ENCODE peak calls at places on chromosomes 13 and 19, in eight cellular contexts. One of them, this sample, is unnamed.

GRCh38 chr19:7932930-7933300 is 7.0 kb upstream of the CTXN1 start:
- DNase-seq in tibial nerve: no peak
- DNase-seq in IMR-90: no peak
- DNase-seq in HCT116: no peak
- DNase-seq in cardiac muscle cell: no peak
- DNase-seq in bronchial epithelial cell: no peak
- DNase-seq in fibroblast of lung: no peak
- DNase-seq in GM23338: no peak
- DNase-seq in this sample: peak; percentile 30

GRCh38 chr19:4174212-4174894 is 8.0 kb downstream of the SIRT6 start:
- DNase-seq in tibial nerve: no peak
- DNase-seq in IMR-90: no peak
- DNase-seq in HCT116: no peak
- DNase-seq in cardiac muscle cell: no peak
- DNase-seq in bronchial epithelial cell: no peak
- DNase-seq in fibroblast of lung: no peak
- DNase-seq in GM23338: no peak
- DNase-seq in this sample: no peak

GRCh38 chr19:3575949-3576673 is 3.4 kb downstream of the HMG20B start:
- DNase-seq in tibial nerve: no peak
- DNase-seq in IMR-90: no peak
- DNase-seq in HCT116: no peak
- DNase-seq in cardiac muscle cell: no peak
- DNase-seq in bronchial epithelial cell: no peak
- DNase-seq in fibroblast of lung: no peak
- DNase-seq in GM23338: no peak
- DNase-seq in this sample: peak; percentile 49

GRCh38 chr13:57629821-57630235 is 1.7 kb upstream of the PCDH17 start:
- DNase-seq in tibial nerve: no peak
- DNase-seq in IMR-90: peak; percentile 42
- DNase-seq in HCT116: no peak
- DNase-seq in cardiac muscle cell: peak; percentile 84
- DNase-seq in bronchial epithelial cell: peak; percentile 63
- DNase-seq in fibroblast of lung: peak; percentile 93
- DNase-seq in GM23338: peak; percentile 99
- DNase-seq in this sample: peak; percentile 96

GRCh38 chr19:16920816-16921529 is 32.2 kb downstream of the F2RL3 start:
- DNase-seq in tibial nerve: no peak
- DNase-seq in IMR-90: peak; percentile 88
- DNase-seq in HCT116: peak; percentile 42
- DNase-seq in cardiac muscle cell: peak; percentile 85
- DNase-seq in bronchial epithelial cell: peak; percentile 91
- DNase-seq in fibroblast of lung: peak; percentile 90
- DNase-seq in GM23338: no peak
- DNase-seq in this sample: peak; percentile 38

GRCh38 chr13:41398494-41399190 is 58.7 kb upstream of the RGCC start:
- DNase-seq in tibial nerve: no peak
- DNase-seq in IMR-90: no peak
- DNase-seq in HCT116: no peak
- DNase-seq in cardiac muscle cell: no peak
- DNase-seq in bronchial epithelial cell: no peak
- DNase-seq in fibroblast of lung: no peak
- DNase-seq in GM23338: no peak
- DNase-seq in this sample: no peak

GRCh38 chr19:21434967-21435544 is 38.1 kb downstream of the ZNF493 start:
- DNase-seq in tibial nerve: no peak
- DNase-seq in IMR-90: no peak
- DNase-seq in HCT116: no peak
- DNase-seq in cardiac muscle cell: no peak
- DNase-seq in bronchial epithelial cell: no peak
- DNase-seq in fibroblast of lung: no peak
- DNase-seq in GM23338: peak; percentile 20
- DNase-seq in this sample: no peak

GRCh38 chr13:23866420-23867026 is 22.7 kb downstream of the MIPEP start:
- DNase-seq in tibial nerve: no peak
- DNase-seq in IMR-90: peak; percentile 15
- DNase-seq in HCT116: no peak
- DNase-seq in cardiac muscle cell: no peak
- DNase-seq in bronchial epithelial cell: no peak
- DNase-seq in fibroblast of lung: peak; percentile 15
- DNase-seq in GM23338: no peak
- DNase-seq in this sample: no peak

GRCh38 chr19:10112895-10113591 is 1.6 kb downstream of the P2RY11 start:
- DNase-seq in tibial nerve: no peak
- DNase-seq in IMR-90: no peak
- DNase-seq in HCT116: no peak
- DNase-seq in cardiac muscle cell: peak; percentile 56
- DNase-seq in bronchial epithelial cell: peak; percentile 35
- DNase-seq in fibroblast of lung: peak; percentile 23
- DNase-seq in GM23338: peak; percentile 89
- DNase-seq in this sample: peak; percentile 94

GRCh38 chr13:98906746-98907502 is 70.9 kb downstream of the DOCK9 start:
- DNase-seq in tibial nerve: no peak
- DNase-seq in IMR-90: no peak
- DNase-seq in HCT116: no peak
- DNase-seq in cardiac muscle cell: no peak
- DNase-seq in bronchial epithelial cell: no peak
- DNase-seq in fibroblast of lung: no peak
- DNase-seq in GM23338: no peak
- DNase-seq in this sample: no peak

GRCh38 chr13:56700324-56700723 is 440.4 kb upstream of the PRR20A start:
- DNase-seq in tibial nerve: no peak
- DNase-seq in IMR-90: no peak
- DNase-seq in HCT116: no peak
- DNase-seq in cardiac muscle cell: peak; percentile 41
- DNase-seq in bronchial epithelial cell: no peak
- DNase-seq in fibroblast of lung: no peak
- DNase-seq in GM23338: no peak
- DNase-seq in this sample: no peak

GRCh38 chr19:57363734-57364181 is 407 bp downstream of the TRAPPC2B start:
- DNase-seq in tibial nerve: no peak
- DNase-seq in IMR-90: peak; percentile 12
- DNase-seq in HCT116: no peak
- DNase-seq in cardiac muscle cell: peak; percentile 20
- DNase-seq in bronchial epithelial cell: no peak
- DNase-seq in fibroblast of lung: peak; percentile 12
- DNase-seq in GM23338: peak; percentile 15
- DNase-seq in this sample: no peak

GRCh38 chr13:107866007-107866665 is 349.2 kb downstream of the LIG4 start:
- DNase-seq in tibial nerve: no peak
- DNase-seq in IMR-90: peak; percentile 34
- DNase-seq in HCT116: no peak
- DNase-seq in cardiac muscle cell: peak; percentile 51
- DNase-seq in bronchial epithelial cell: no peak
- DNase-seq in fibroblast of lung: peak; percentile 62
- DNase-seq in GM23338: peak; percentile 63
- DNase-seq in this sample: peak; percentile 66

GRCh38 chr13:106187092-106187491 is 348.4 kb downstream of the EFNB2 start:
- DNase-seq in tibial nerve: no peak
- DNase-seq in IMR-90: no peak
- DNase-seq in HCT116: no peak
- DNase-seq in cardiac muscle cell: no peak
- DNase-seq in bronchial epithelial cell: no peak
- DNase-seq in fibroblast of lung: peak; percentile 46
- DNase-seq in GM23338: no peak
- DNase-seq in this sample: no peak

GRCh38 chr13:23714672-23715071 is 144.5 kb downstream of the TNFRSF19 start:
- DNase-seq in tibial nerve: no peak
- DNase-seq in IMR-90: no peak
- DNase-seq in HCT116: no peak
- DNase-seq in cardiac muscle cell: no peak
- DNase-seq in bronchial epithelial cell: no peak
- DNase-seq in fibroblast of lung: no peak
- DNase-seq in GM23338: no peak
- DNase-seq in this sample: no peak

GRCh38 chr13:113559901-113560644 is 24.5 kb upstream of the TFDP1 start:
- DNase-seq in tibial nerve: no peak
- DNase-seq in IMR-90: no peak
- DNase-seq in HCT116: no peak
- DNase-seq in cardiac muscle cell: no peak
- DNase-seq in bronchial epithelial cell: no peak
- DNase-seq in fibroblast of lung: no peak
- DNase-seq in GM23338: no peak
- DNase-seq in this sample: peak; percentile 26

GRCh38 chr13:97072297-97072696 is 78.0 kb upstream of the OXGR1 start:
- DNase-seq in tibial nerve: no peak
- DNase-seq in IMR-90: no peak
- DNase-seq in HCT116: no peak
- DNase-seq in cardiac muscle cell: no peak
- DNase-seq in bronchial epithelial cell: no peak
- DNase-seq in fibroblast of lung: no peak
- DNase-seq in GM23338: no peak
- DNase-seq in this sample: no peak

GRCh38 chr13:45966715-45967114 is 85.8 kb downstream of the ZC3H13 start:
- DNase-seq in tibial nerve: no peak
- DNase-seq in IMR-90: no peak
- DNase-seq in HCT116: no peak
- DNase-seq in cardiac muscle cell: no peak
- DNase-seq in bronchial epithelial cell: no peak
- DNase-seq in fibroblast of lung: no peak
- DNase-seq in GM23338: no peak
- DNase-seq in this sample: no peak
- H3K36me3 ChIP-seq in tibial nerve: no peaks in the 10 kb centered on the region
- H3K36me3 ChIP-seq in IMR-90: peaks cover 26% of the 10 kb centered on the region
- H3K36me3 ChIP-seq in HCT116: peaks cover 45% of the 10 kb centered on the region
- H3K36me3 ChIP-seq in cardiac muscle cell: peaks cover 62% of the 10 kb centered on the region
- H3K36me3 ChIP-seq in bronchial epithelial cell: peaks cover 14% of the 10 kb centered on the region
- H3K36me3 ChIP-seq in fibroblast of lung: peaks cover 8% of the 10 kb centered on the region
- H3K36me3 ChIP-seq in GM23338: peaks cover 55% of the 10 kb centered on the region
- H3K36me3 ChIP-seq in this sample: peaks cover 16% of the 10 kb centered on the region

DNA sequence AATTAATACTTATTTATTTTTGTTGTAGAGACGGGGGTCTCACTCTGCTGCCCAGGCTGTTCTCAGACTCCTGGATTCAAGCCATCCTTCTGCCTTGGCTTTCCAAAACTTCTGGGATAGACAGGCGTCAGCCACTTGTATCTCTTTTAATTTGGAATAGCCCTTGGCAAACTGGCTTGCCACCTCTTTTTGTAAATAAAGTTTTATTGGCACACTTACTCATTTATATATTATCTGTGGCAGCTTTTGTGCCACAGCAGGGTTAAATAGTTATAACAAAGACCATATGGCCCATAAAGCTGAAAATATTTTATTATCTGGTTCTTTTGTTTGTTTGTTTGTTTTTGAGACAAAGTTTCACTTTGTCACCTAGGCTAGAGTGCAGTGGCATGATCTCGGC is 30.5 kb downstream of the BBC3 start:
- DNase-seq in tibial nerve: no peak
- DNase-seq in IMR-90: no peak
- DNase-seq in HCT116: no peak
- DNase-seq in cardiac muscle cell: no peak
- DNase-seq in bronchial epithelial cell: no peak
- DNase-seq in fibroblast of lung: no peak
- DNase-seq in GM23338: no peak
- DNase-seq in this sample: no peak
- H3K4me3 ChIP-seq in tibial nerve: no peak overlapping the region
- H3K4me3 ChIP-seq in IMR-90: no peak overlapping the region
- H3K4me3 ChIP-seq in HCT116: no peak overlapping the region
- H3K4me3 ChIP-seq in cardiac muscle cell: no peak overlapping the region
- H3K4me3 ChIP-seq in bronchial epithelial cell: no peak overlapping the region
- H3K4me3 ChIP-seq in fibroblast of lung: no peak overlapping the region
- H3K4me3 ChIP-seq in GM23338: no peak overlapping the region
- H3K4me3 ChIP-seq in this sample: no peak overlapping the region

GRCh38 chr19:33302175-33302973 is at the start of gene CEBPA:
- DNase-seq in tibial nerve: peak; percentile 53
- DNase-seq in IMR-90: peak; percentile 72
- DNase-seq in HCT116: peak; percentile 70
- DNase-seq in cardiac muscle cell: peak; percentile 85
- DNase-seq in bronchial epithelial cell: peak; percentile 59
- DNase-seq in fibroblast of lung: peak; percentile 74
- DNase-seq in GM23338: peak; percentile 91
- DNase-seq in this sample: peak; percentile 97
- H3K27me3 ChIP-seq in tibial nerve: no peaks in the 10 kb centered on the region
- H3K27me3 ChIP-seq in IMR-90: peaks cover 66% of the 10 kb centered on the region
- H3K27me3 ChIP-seq in HCT116: no peaks in the 10 kb centered on the region
- H3K27me3 ChIP-seq in cardiac muscle cell: peaks cover 33% of the 10 kb centered on the region
- H3K27me3 ChIP-seq in bronchial epithelial cell: no peaks in the 10 kb centered on the region
- H3K27me3 ChIP-seq in fibroblast of lung: peaks cover 42% of the 10 kb centered on the region
- H3K27me3 ChIP-seq in GM23338: peaks cover 51% of the 10 kb centered on the region
- H3K27me3 ChIP-seq in this sample: peaks cover 44% of the 10 kb centered on the region

GRCh38 chr13:79361299-79361698 is 44.8 kb downstream of the RBM26 start:
- DNase-seq in tibial nerve: no peak
- DNase-seq in IMR-90: no peak
- DNase-seq in HCT116: no peak
- DNase-seq in cardiac muscle cell: no peak
- DNase-seq in bronchial epithelial cell: peak; percentile 42
- DNase-seq in fibroblast of lung: no peak
- DNase-seq in GM23338: no peak
- DNase-seq in this sample: no peak
- H3K36me3 ChIP-seq in tibial nerve: no peaks in the 10 kb centered on the region
- H3K36me3 ChIP-seq in IMR-90: peaks cover 17% of the 10 kb centered on the region
- H3K36me3 ChIP-seq in HCT116: peaks cover 39% of the 10 kb centered on the region
- H3K36me3 ChIP-seq in cardiac muscle cell: peaks cover 54% of the 10 kb centered on the region
- H3K36me3 ChIP-seq in bronchial epithelial cell: peaks cover 8% of the 10 kb centered on the region
- H3K36me3 ChIP-seq in fibroblast of lung: peaks cover 2% of the 10 kb centered on the region
- H3K36me3 ChIP-seq in GM23338: peaks cover 27% of the 10 kb centered on the region
- H3K36me3 ChIP-seq in this sample: peaks cover 12% of the 10 kb centered on the region

GRCh38 chr13:46675016-46675415 is 121.9 kb downstream of the ESD start:
- DNase-seq in tibial nerve: no peak
- DNase-seq in IMR-90: no peak
- DNase-seq in HCT116: no peak
- DNase-seq in cardiac muscle cell: no peak
- DNase-seq in bronchial epithelial cell: no peak
- DNase-seq in fibroblast of lung: no peak
- DNase-seq in GM23338: no peak
- DNase-seq in this sample: no peak

GRCh38 chr13:46676378-46676725 is 120.6 kb downstream of the ESD start:
- DNase-seq in tibial nerve: no peak
- DNase-seq in IMR-90: no peak
- DNase-seq in HCT116: no peak
- DNase-seq in cardiac muscle cell: no peak
- DNase-seq in bronchial epithelial cell: peak; percentile 61
- DNase-seq in fibroblast of lung: no peak
- DNase-seq in GM23338: no peak
- DNase-seq in this sample: no peak

GRCh38 chr13:46683879-46684278 is 113.1 kb downstream of the ESD start:
- DNase-seq in tibial nerve: no peak
- DNase-seq in IMR-90: peak; percentile 46
- DNase-seq in HCT116: no peak
- DNase-seq in cardiac muscle cell: no peak
- DNase-seq in bronchial epithelial cell: no peak
- DNase-seq in fibroblast of lung: peak; percentile 35
- DNase-seq in GM23338: no peak
- DNase-seq in this sample: no peak

GRCh38 chr13:46682015-46682414 is 114.9 kb downstream of the ESD start:
- DNase-seq in tibial nerve: no peak
- DNase-seq in IMR-90: no peak
- DNase-seq in HCT116: no peak
- DNase-seq in cardiac muscle cell: no peak
- DNase-seq in bronchial epithelial cell: no peak
- DNase-seq in fibroblast of lung: no peak
- DNase-seq in GM23338: no peak
- DNase-seq in this sample: no peak

GRCh38 chr13:46679369-46680180 is 117.4 kb downstream of the ESD start:
- DNase-seq in tibial nerve: no peak
- DNase-seq in IMR-90: peak; percentile 70
- DNase-seq in HCT116: no peak
- DNase-seq in cardiac muscle cell: peak; percentile 71
- DNase-seq in bronchial epithelial cell: no peak
- DNase-seq in fibroblast of lung: peak; percentile 32
- DNase-seq in GM23338: no peak
- DNase-seq in this sample: no peak
- H3K4me3 ChIP-seq in tibial nerve: peak overlapping the region; percentile 4
- H3K4me3 ChIP-seq in IMR-90: peak overlapping the region; percentile 42
- H3K4me3 ChIP-seq in HCT116: no peak overlapping the region
- H3K4me3 ChIP-seq in cardiac muscle cell: no peak overlapping the region
- H3K4me3 ChIP-seq in bronchial epithelial cell: no peak overlapping the region
- H3K4me3 ChIP-seq in fibroblast of lung: peak overlapping the region; percentile 52
- H3K4me3 ChIP-seq in GM23338: no peak overlapping the region
- H3K4me3 ChIP-seq in this sample: no peak overlapping the region

GRCh38 chr19:50978772-50979390 is 4.8 kb downstream of the KLK7 start:
- DNase-seq in tibial nerve: no peak
- DNase-seq in IMR-90: no peak
- DNase-seq in HCT116: no peak
- DNase-seq in cardiac muscle cell: no peak
- DNase-seq in bronchial epithelial cell: peak; percentile 27
- DNase-seq in fibroblast of lung: no peak
- DNase-seq in GM23338: no peak
- DNase-seq in this sample: no peak
- H3K27me3 ChIP-seq in tibial nerve: no peaks in the 10 kb centered on the region
- H3K27me3 ChIP-seq in IMR-90: no peaks in the 10 kb centered on the region
- H3K27me3 ChIP-seq in HCT116: no peaks in the 10 kb centered on the region
- H3K27me3 ChIP-seq in cardiac muscle cell: peaks cover 9% of the 10 kb centered on the region
- H3K27me3 ChIP-seq in bronchial epithelial cell: peaks cover 6% of the 10 kb centered on the region
- H3K27me3 ChIP-seq in fibroblast of lung: no peaks in the 10 kb centered on the region
- H3K27me3 ChIP-seq in GM23338: peaks cover 5% of the 10 kb centered on the region
- H3K27me3 ChIP-seq in this sample: peaks cover 9% of the 10 kb centered on the region

This sample was measured in H7.